ENCODE peak calls at places on chromosomes 3 and 15, in four cellular contexts. W is tibial artery, U is psoas muscle, J is right atrium auricular region. I is an unnamed sample.

GRCh38 chr3:24367216-24367615 is 127.4 kb downstream of the THRB start:
- DNase-seq in W (no peak), U (no peak), J (no peak), I (no peak)

GRCh38 chr3:44060164-44060563 is 181.5 kb upstream of the TOPAZ1 start:
- DNase-seq in W (no peak), U (no peak), J (no peak), I (no peak)

GRCh38 chr15:99424978-99425665 is 140.7 kb upstream of the MEF2A start:
- DNase-seq in W (peak; percentile 81), U (no peak), J (peak; percentile 77), I (peak; percentile 55)

GRCh38 chr3:177776656-177777055 is 579.4 kb upstream of the TBL1XR1 start:
- DNase-seq in W (peak; percentile 64), U (no peak), J (no peak), I (no peak)

GRCh38 chr3:39727415-39727814 is 82.0 kb upstream of the MYRIP start:
- DNase-seq in W (no peak), U (no peak), J (no peak), I (no peak)

GRCh38 chr3:133112666-133113065 is 74.5 kb downstream of the TMEM108 start:
- DNase-seq in W (no peak), U (no peak), J (no peak), I (no peak)

GRCh38 chr3:180275176-180275575 is 238.4 kb upstream of the PEX5L start:
- DNase-seq in W (no peak), U (no peak), J (no peak), I (no peak)

GRCh38 chr15:76668900-76669299 is 236.2 kb downstream of the SCAPER start:
- DNase-seq in W (no peak), U (no peak), J (no peak), I (no peak)

GRCh38 chr3:183807329-183807728 is 18.0 kb downstream of the MAP6D1 start:
- DNase-seq in W (no peak), U (no peak), J (no peak), I (no peak)

GRCh38 chr15:95302206-95302605 is 1028.3 kb upstream of the NR2F2 start:
- DNase-seq in W (no peak), U (no peak), J (no peak), I (no peak)

GRCh38 chr3:54914180-54914579 is 13.7 kb downstream of the LRTM1 start:
- DNase-seq in W (no peak), U (no peak), J (no peak), I (no peak)

GRCh38 chr3:81874738-81875137 is 113.3 kb upstream of the GBE1 start:
- DNase-seq in W (no peak), U (no peak), J (no peak), I (no peak)

GRCh38 chr3:122890077-122890484 is 95.2 kb downstream of the SLC49A4 start:
- DNase-seq in W (peak; percentile 76), U (peak; percentile 49), J (no peak), I (peak; percentile 78)

GRCh38 chr3:52039426-52039825 is 16.9 kb downstream of the DUSP7 start:
- DNase-seq in W (no peak), U (no peak), J (no peak), I (no peak)

GRCh38 chr3:56086355-56086754 is 381.9 kb downstream of the ERC2 start:
- DNase-seq in W (no peak), U (no peak), J (no peak), I (no peak)

GRCh38 chr3:40292637-40293036 is 16.9 kb upstream of the EIF1B start:
- DNase-seq in W (no peak), U (no peak), J (no peak), I (peak; percentile 54)

GRCh38 chr3:118292841-118293240 is 741.8 kb downstream of the IGSF11 start:
- DNase-seq in W (no peak), U (no peak), J (no peak), I (no peak)

GRCh38 chr15:62925875-62926274 is 116.7 kb upstream of the TPM1 start:
- DNase-seq in W (no peak), U (no peak), J (no peak), I (no peak)

GRCh38 chr15:48966595-48967301 is 3.0 kb upstream of the SHC4 start:
- DNase-seq in W (no peak), U (no peak), J (no peak), I (no peak)

GRCh38 chr15:53197426-53197839 is 407.3 kb upstream of the ONECUT1 start:
- DNase-seq in W (no peak), U (peak; percentile 41), J (no peak), I (peak; percentile 43)

GRCh38 chr15:77874071-77874470 is 203.4 kb downstream of the TBC1D2B start:
- DNase-seq in W (no peak), U (no peak), J (no peak), I (no peak)

GRCh38 chr3:10396083-10396482 is 75.2 kb upstream of the SEC13 start:
- DNase-seq in W (no peak), U (no peak), J (no peak), I (no peak)

GRCh38 chr3:60746043-60746638 is 505.1 kb downstream of the FHIT start:
- DNase-seq in W (no peak), U (no peak), J (no peak), I (no peak)

GRCh38 chr3:20123121-20123652 is 62.8 kb downstream of the SGO1 start:
- DNase-seq in W (no peak), U (no peak), J (no peak), I (no peak)

GRCh38 chr3:29533992-29534391 is 253.1 kb downstream of the RBMS3 start:
- DNase-seq in W (no peak), U (no peak), J (no peak), I (no peak)

GRCh38 chr15:37372064-37372463 is 271.7 kb upstream of the MEIS2 start:
- DNase-seq in W (no peak), U (no peak), J (no peak), I (no peak)

GRCh38 chr3:128681277-128681829 is 30.7 kb upstream of the RPN1 start:
- DNase-seq in W (no peak), U (no peak), J (no peak), I (no peak)

GRCh38 chr15:47443839-47444238 is 273.5 kb upstream of the SEMA6D start:
- DNase-seq in W (no peak), U (no peak), J (no peak), I (no peak)

GRCh38 chr3:157523814-157524213 is 20.6 kb upstream of the VEPH1 start:
- DNase-seq in W (no peak), U (no peak), J (no peak), I (no peak)

GRCh38 chr3:143627336-143627735 is 220.9 kb downstream of the SLC9A9 start:
- DNase-seq in W (no peak), U (no peak), J (no peak), I (no peak)

GRCh38 chr3:130934442-130935089 is 40.7 kb downstream of the ATP2C1 start:
- DNase-seq in W (no peak), U (no peak), J (no peak), I (no peak)

GRCh38 chr3:7082244-7082643 is 221.3 kb downstream of the GRM7 start:
- DNase-seq in W (no peak), U (no peak), J (no peak), I (no peak)

GRCh38 chr15:90217671-90218394 is 15.9 kb downstream of the CIB1 start:
- DNase-seq in W (no peak), U (no peak), J (no peak), I (no peak)

GRCh38 chr15:90222538-90222937 is 11.2 kb downstream of the CIB1 start:
- DNase-seq in W (no peak), U (no peak), J (no peak), I (no peak)

GRCh38 chr15:90223441-90224165 is 10.1 kb downstream of the CIB1 start:
- DNase-seq in W (no peak), U (no peak), J (no peak), I (no peak)

GRCh38 chr15:90221251-90221900 is 12.4 kb downstream of the CIB1 start:
- DNase-seq in W (peak; percentile 95), U (peak; percentile 63), J (peak; percentile 82), I (peak; percentile 85)

DNA sequence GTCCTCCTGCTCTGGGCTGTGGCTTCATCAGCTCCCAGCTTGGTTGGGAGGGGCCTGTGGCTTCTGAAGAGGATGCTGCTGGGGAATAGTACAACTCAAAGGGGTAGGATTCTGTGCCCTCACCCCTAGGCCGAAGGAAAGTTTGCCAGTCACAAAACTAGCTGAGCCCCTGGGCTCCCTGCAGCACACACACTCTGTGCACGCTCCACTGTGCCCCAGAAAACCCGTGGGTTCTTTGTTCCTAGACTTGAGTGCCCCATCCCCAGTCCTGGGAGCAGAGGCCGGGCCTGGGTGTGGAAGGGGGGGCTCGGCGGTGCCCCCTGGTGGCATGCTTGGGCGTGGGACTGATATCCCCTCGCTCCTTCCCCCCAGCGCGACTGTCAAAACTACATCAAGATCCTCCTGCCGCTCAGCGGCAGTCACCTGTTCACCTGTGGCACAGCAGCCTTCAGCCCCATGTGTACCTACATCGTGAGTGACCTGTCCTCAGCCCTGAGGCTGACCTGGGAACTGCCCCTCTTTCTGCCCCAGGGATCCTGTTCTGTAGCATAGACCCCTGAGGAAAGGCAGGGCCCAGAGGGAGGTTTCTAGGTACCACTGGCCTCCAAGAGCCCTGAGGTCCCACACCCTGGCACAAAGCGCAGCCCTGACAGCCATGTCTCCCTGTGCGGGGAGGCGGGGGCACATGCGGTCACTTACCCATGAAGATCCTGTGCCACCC is 14.2 kb downstream of the CIB1 start:
- DNase-seq in W (no peak), U (peak; percentile 53), J (no peak), I (no peak)
- TF ChIP-seq CTCF in W (peak; percentile 57), U (peak; percentile 56), J (peak; percentile 81), I (peak; percentile 62)

GRCh38 chr3:66454464-66454859 is 46.4 kb downstream of the LRIG1 start:
- DNase-seq in W (no peak), U (no peak), J (no peak), I (no peak)

GRCh38 chr3:66452247-66453040 is 48.4 kb downstream of the LRIG1 start:
- DNase-seq in W (peak; percentile 77), U (peak; percentile 38), J (no peak), I (no peak)

GRCh38 chr3:66453525-66454463 is 47.0 kb downstream of the LRIG1 start:
- DNase-seq in W (no peak), U (no peak), J (no peak), I (no peak)

DNA sequence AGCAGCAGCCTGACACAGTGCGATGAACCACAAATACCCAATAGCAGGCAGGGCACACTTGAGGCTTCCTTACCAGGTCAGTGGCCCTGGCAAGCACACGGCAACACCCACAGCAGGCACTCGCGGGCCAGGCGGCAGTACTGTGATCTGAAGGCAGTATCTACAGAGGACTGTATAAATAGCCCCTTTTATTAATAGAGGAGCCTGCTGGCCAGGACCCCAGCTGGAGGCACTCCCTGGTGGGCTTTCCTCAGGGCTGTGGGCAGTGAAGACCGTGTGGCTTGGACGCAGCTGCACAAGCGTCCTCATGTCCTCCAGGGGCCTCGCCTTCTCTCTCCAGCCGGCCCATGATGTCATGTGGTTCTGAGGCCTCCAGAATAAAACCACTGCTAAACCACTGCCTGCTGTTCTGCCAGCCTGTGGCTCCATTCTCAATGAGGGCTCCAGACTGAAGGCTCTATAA is 44.1 kb downstream of the LRIG1 start:
- DNase-seq in W (no peak), U (peak; percentile 36), J (no peak), I (peak; percentile 73)
- H3K4me1 ChIP-seq in W (peaks cover 55% of the 10 kb centered on the region), U (peaks cover 59% of the 10 kb centered on the region), J (no peaks in the 10 kb centered on the region), I (peaks cover 74% of the 10 kb centered on the region)

DNA sequence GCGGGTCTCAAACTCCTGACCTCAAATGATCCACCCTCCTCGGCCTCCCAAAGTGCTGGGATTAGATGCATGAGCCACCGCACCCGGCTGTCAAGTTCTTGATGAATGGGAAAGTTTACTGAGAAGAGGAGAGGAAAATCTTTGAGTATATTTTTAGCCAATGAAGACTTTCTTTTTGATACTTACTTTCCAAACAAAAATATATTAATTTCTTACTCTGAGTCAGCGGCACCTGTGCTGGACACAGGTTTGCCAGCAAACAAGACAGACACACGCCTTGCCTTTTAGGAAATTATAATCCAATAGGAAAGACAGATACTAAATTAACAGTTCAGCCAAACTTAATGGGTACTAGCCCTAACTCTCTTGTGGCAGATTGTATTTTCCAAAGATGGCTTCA is 166.6 kb downstream of the SHQ1 start:
- DNase-seq in W (no peak), U (no peak), J (no peak), I (no peak)
- TF ChIP-seq CTCF in W (no peak), U (no peak), J (no peak), I (no peak)

GRCh38 chr3:186097663-186098451 is 11.0 kb downstream of the ETV5 start:
- DNase-seq in W (peak; percentile 67), U (peak; percentile 29), J (peak; percentile 77), I (peak; percentile 69)
- H3K4me1 ChIP-seq in W (peaks cover 18% of the 10 kb centered on the region), U (peaks cover 32% of the 10 kb centered on the region), J (no peaks in the 10 kb centered on the region), I (peaks cover 33% of the 10 kb centered on the region)

I was measured in heart left ventricle.